ENCODE peak calls at places on chromosomes 16 and 17, in nine cellular contexts. One of them, this sample, is unnamed.

GRCh38 chr16:86961133-86961720 is 356.0 kb downstream of the C16orf95 start:
- DNase-seq in stimulated activated CD4-positive, alpha-beta T cell treated with anti-CD3 and anti-CD28 coated beads, Interleukin-1b, Interleukin-23, amount 100 ng/mL, for 1 hour: no peak
- DNase-seq in CD4-positive, alpha-beta memory T cell: no peak
- DNase-seq in neuronal stem cell: no peak
- DNase-seq in T follicular helper cell: no peak
- DNase-seq in posterior vena cava: no peak
- DNase-seq in activated T-helper 1 cell treated with anti-CD3 and anti-CD28 coated beads, Interleukin-2, amount 50 U/mL, for 16 hours: no peak
- DNase-seq in iPS DF 6.9: no peak
- DNase-seq in heart left ventricle: peak
- DNase-seq in this sample: no peak

GRCh38 chr17:70423562-70423961 is 254.2 kb downstream of the KCNJ2 start:
- DNase-seq in CD4-positive, alpha-beta memory T cell: no peak
- DNase-seq in stimulated activated CD4-positive, alpha-beta T cell treated with anti-CD3 and anti-CD28 coated beads, Interleukin-1b, Interleukin-23, amount 100 ng/mL, for 1 hour: no peak
- DNase-seq in heart left ventricle: no peak
- DNase-seq in posterior vena cava: no peak
- DNase-seq in neuronal stem cell: no peak
- DNase-seq in T follicular helper cell: no peak
- DNase-seq in activated T-helper 1 cell treated with anti-CD3 and anti-CD28 coated beads, Interleukin-2, amount 50 U/mL, for 16 hours: no peak
- DNase-seq in iPS DF 6.9: no peak
- DNase-seq in this sample: no peak

GRCh38 chr16:68356249-68356918 is 45.6 kb downstream of the PRMT7 start:
- DNase-seq in CD4-positive, alpha-beta memory T cell: peak
- DNase-seq in activated T-helper 1 cell treated with anti-CD3 and anti-CD28 coated beads, Interleukin-2, amount 50 U/mL, for 16 hours: peak
- DNase-seq in neuronal stem cell: no peak
- DNase-seq in heart left ventricle: no peak
- DNase-seq in stimulated activated CD4-positive, alpha-beta T cell treated with anti-CD3 and anti-CD28 coated beads, Interleukin-1b, Interleukin-23, amount 100 ng/mL, for 1 hour: no peak
- DNase-seq in iPS DF 6.9: no peak
- DNase-seq in posterior vena cava: no peak
- DNase-seq in T follicular helper cell: peak
- DNase-seq in this sample: no peak

GRCh38 chr17:64345691-64346376 is 44.8 kb downstream of the PECAM1 start:
- DNase-seq in activated T-helper 1 cell treated with anti-CD3 and anti-CD28 coated beads, Interleukin-2, amount 50 U/mL, for 16 hours: no peak
- DNase-seq in T follicular helper cell: no peak
- DNase-seq in CD4-positive, alpha-beta memory T cell: no peak
- DNase-seq in posterior vena cava: no peak
- DNase-seq in stimulated activated CD4-positive, alpha-beta T cell treated with anti-CD3 and anti-CD28 coated beads, Interleukin-1b, Interleukin-23, amount 100 ng/mL, for 1 hour: no peak
- DNase-seq in neuronal stem cell: no peak
- DNase-seq in iPS DF 6.9: no peak
- DNase-seq in heart left ventricle: peak
- DNase-seq in this sample: no peak

GRCh38 chr17:2283302-2283701 is 20.3 kb downstream of the SMG6 start:
- DNase-seq in posterior vena cava: no peak
- DNase-seq in CD4-positive, alpha-beta memory T cell: no peak
- DNase-seq in activated T-helper 1 cell treated with anti-CD3 and anti-CD28 coated beads, Interleukin-2, amount 50 U/mL, for 16 hours: no peak
- DNase-seq in heart left ventricle: no peak
- DNase-seq in iPS DF 6.9: no peak
- DNase-seq in stimulated activated CD4-positive, alpha-beta T cell treated with anti-CD3 and anti-CD28 coated beads, Interleukin-1b, Interleukin-23, amount 100 ng/mL, for 1 hour: no peak
- DNase-seq in T follicular helper cell: no peak
- DNase-seq in neuronal stem cell: no peak
- DNase-seq in this sample: no peak

GRCh38 chr17:77516902-77517301 is 376.1 kb downstream of the SEC14L1 start:
- DNase-seq in neuronal stem cell: no peak
- DNase-seq in CD4-positive, alpha-beta memory T cell: no peak
- DNase-seq in stimulated activated CD4-positive, alpha-beta T cell treated with anti-CD3 and anti-CD28 coated beads, Interleukin-1b, Interleukin-23, amount 100 ng/mL, for 1 hour: no peak
- DNase-seq in activated T-helper 1 cell treated with anti-CD3 and anti-CD28 coated beads, Interleukin-2, amount 50 U/mL, for 16 hours: no peak
- DNase-seq in T follicular helper cell: no peak
- DNase-seq in heart left ventricle: no peak
- DNase-seq in posterior vena cava: peak
- DNase-seq in iPS DF 6.9: no peak
- DNase-seq in this sample: peak

GRCh38 chr17:34151081-34151480 is 104.0 kb upstream of the CCL2 start:
- DNase-seq in T follicular helper cell: no peak
- DNase-seq in stimulated activated CD4-positive, alpha-beta T cell treated with anti-CD3 and anti-CD28 coated beads, Interleukin-1b, Interleukin-23, amount 100 ng/mL, for 1 hour: no peak
- DNase-seq in heart left ventricle: no peak
- DNase-seq in activated T-helper 1 cell treated with anti-CD3 and anti-CD28 coated beads, Interleukin-2, amount 50 U/mL, for 16 hours: no peak
- DNase-seq in neuronal stem cell: no peak
- DNase-seq in posterior vena cava: no peak
- DNase-seq in CD4-positive, alpha-beta memory T cell: no peak
- DNase-seq in iPS DF 6.9: no peak
- DNase-seq in this sample: peak

GRCh38 chr16:10870137-10870776 is 6.7 kb upstream of the CIITA start:
- DNase-seq in activated T-helper 1 cell treated with anti-CD3 and anti-CD28 coated beads, Interleukin-2, amount 50 U/mL, for 16 hours: no peak
- DNase-seq in iPS DF 6.9: no peak
- DNase-seq in neuronal stem cell: no peak
- DNase-seq in stimulated activated CD4-positive, alpha-beta T cell treated with anti-CD3 and anti-CD28 coated beads, Interleukin-1b, Interleukin-23, amount 100 ng/mL, for 1 hour: no peak
- DNase-seq in posterior vena cava: peak
- DNase-seq in T follicular helper cell: no peak
- DNase-seq in heart left ventricle: no peak
- DNase-seq in CD4-positive, alpha-beta memory T cell: no peak
- DNase-seq in this sample: no peak

GRCh38 chr16:72013389-72013788 is 4.8 kb downstream of the DHODH start:
- DNase-seq in CD4-positive, alpha-beta memory T cell: no peak
- DNase-seq in posterior vena cava: no peak
- DNase-seq in stimulated activated CD4-positive, alpha-beta T cell treated with anti-CD3 and anti-CD28 coated beads, Interleukin-1b, Interleukin-23, amount 100 ng/mL, for 1 hour: no peak
- DNase-seq in neuronal stem cell: no peak
- DNase-seq in iPS DF 6.9: no peak
- DNase-seq in T follicular helper cell: no peak
- DNase-seq in activated T-helper 1 cell treated with anti-CD3 and anti-CD28 coated beads, Interleukin-2, amount 50 U/mL, for 16 hours: no peak
- DNase-seq in heart left ventricle: peak
- DNase-seq in this sample: peak

GRCh38 chr17:77449908-77450741 is 309.4 kb downstream of the SEC14L1 start:
- DNase-seq in posterior vena cava: no peak
- DNase-seq in neuronal stem cell: peak
- DNase-seq in CD4-positive, alpha-beta memory T cell: no peak
- DNase-seq in heart left ventricle: peak
- DNase-seq in T follicular helper cell: no peak
- DNase-seq in activated T-helper 1 cell treated with anti-CD3 and anti-CD28 coated beads, Interleukin-2, amount 50 U/mL, for 16 hours: peak
- DNase-seq in iPS DF 6.9: no peak
- DNase-seq in stimulated activated CD4-positive, alpha-beta T cell treated with anti-CD3 and anti-CD28 coated beads, Interleukin-1b, Interleukin-23, amount 100 ng/mL, for 1 hour: peak
- DNase-seq in this sample: no peak

GRCh38 chr16:68993421-68993820 is 112.0 kb upstream of the HAS3 start:
- DNase-seq in CD4-positive, alpha-beta memory T cell: no peak
- DNase-seq in activated T-helper 1 cell treated with anti-CD3 and anti-CD28 coated beads, Interleukin-2, amount 50 U/mL, for 16 hours: no peak
- DNase-seq in iPS DF 6.9: no peak
- DNase-seq in neuronal stem cell: no peak
- DNase-seq in T follicular helper cell: no peak
- DNase-seq in heart left ventricle: no peak
- DNase-seq in posterior vena cava: no peak
- DNase-seq in stimulated activated CD4-positive, alpha-beta T cell treated with anti-CD3 and anti-CD28 coated beads, Interleukin-1b, Interleukin-23, amount 100 ng/mL, for 1 hour: no peak
- DNase-seq in this sample: no peak

GRCh38 chr16:1121601-1122000 is 25.6 kb upstream of the C1QTNF8 start:
- DNase-seq in CD4-positive, alpha-beta memory T cell: no peak
- DNase-seq in posterior vena cava: no peak
- DNase-seq in T follicular helper cell: no peak
- DNase-seq in stimulated activated CD4-positive, alpha-beta T cell treated with anti-CD3 and anti-CD28 coated beads, Interleukin-1b, Interleukin-23, amount 100 ng/mL, for 1 hour: no peak
- DNase-seq in iPS DF 6.9: no peak
- DNase-seq in heart left ventricle: no peak
- DNase-seq in neuronal stem cell: no peak
- DNase-seq in activated T-helper 1 cell treated with anti-CD3 and anti-CD28 coated beads, Interleukin-2, amount 50 U/mL, for 16 hours: no peak
- DNase-seq in this sample: no peak

GRCh38 chr17:73834684-73835343 is 190.6 kb upstream of the SDK2 start:
- DNase-seq in neuronal stem cell: no peak
- DNase-seq in CD4-positive, alpha-beta memory T cell: no peak
- DNase-seq in stimulated activated CD4-positive, alpha-beta T cell treated with anti-CD3 and anti-CD28 coated beads, Interleukin-1b, Interleukin-23, amount 100 ng/mL, for 1 hour: no peak
- DNase-seq in heart left ventricle: no peak
- DNase-seq in iPS DF 6.9: no peak
- DNase-seq in T follicular helper cell: no peak
- DNase-seq in posterior vena cava: no peak
- DNase-seq in activated T-helper 1 cell treated with anti-CD3 and anti-CD28 coated beads, Interleukin-2, amount 50 U/mL, for 16 hours: no peak
- DNase-seq in this sample: no peak

GRCh38 chr17:49471089-49471683 is 23.9 kb upstream of the NGFR start:
- DNase-seq in activated T-helper 1 cell treated with anti-CD3 and anti-CD28 coated beads, Interleukin-2, amount 50 U/mL, for 16 hours: no peak
- DNase-seq in iPS DF 6.9: no peak
- DNase-seq in stimulated activated CD4-positive, alpha-beta T cell treated with anti-CD3 and anti-CD28 coated beads, Interleukin-1b, Interleukin-23, amount 100 ng/mL, for 1 hour: no peak
- DNase-seq in neuronal stem cell: no peak
- DNase-seq in heart left ventricle: peak
- DNase-seq in T follicular helper cell: no peak
- DNase-seq in CD4-positive, alpha-beta memory T cell: no peak
- DNase-seq in posterior vena cava: no peak
- DNase-seq in this sample: no peak

GRCh38 chr17:55089955-55090573 is 121.5 kb downstream of the STXBP4 start:
- DNase-seq in stimulated activated CD4-positive, alpha-beta T cell treated with anti-CD3 and anti-CD28 coated beads, Interleukin-1b, Interleukin-23, amount 100 ng/mL, for 1 hour: no peak
- DNase-seq in iPS DF 6.9: no peak
- DNase-seq in neuronal stem cell: no peak
- DNase-seq in T follicular helper cell: peak
- DNase-seq in activated T-helper 1 cell treated with anti-CD3 and anti-CD28 coated beads, Interleukin-2, amount 50 U/mL, for 16 hours: peak
- DNase-seq in CD4-positive, alpha-beta memory T cell: peak
- DNase-seq in heart left ventricle: no peak
- DNase-seq in posterior vena cava: no peak
- DNase-seq in this sample: peak

GRCh38 chr16:68086336-68086821 is 1.2 kb downstream of the NFATC3 start:
- DNase-seq in heart left ventricle: no peak
- DNase-seq in neuronal stem cell: no peak
- DNase-seq in T follicular helper cell: no peak
- DNase-seq in stimulated activated CD4-positive, alpha-beta T cell treated with anti-CD3 and anti-CD28 coated beads, Interleukin-1b, Interleukin-23, amount 100 ng/mL, for 1 hour: no peak
- DNase-seq in posterior vena cava: no peak
- DNase-seq in activated T-helper 1 cell treated with anti-CD3 and anti-CD28 coated beads, Interleukin-2, amount 50 U/mL, for 16 hours: no peak
- DNase-seq in CD4-positive, alpha-beta memory T cell: no peak
- DNase-seq in iPS DF 6.9: no peak
- DNase-seq in this sample: no peak

GRCh38 chr16:8716592-8716991 is 42.2 kb downstream of the ABAT start:
- DNase-seq in iPS DF 6.9: no peak
- DNase-seq in heart left ventricle: no peak
- DNase-seq in CD4-positive, alpha-beta memory T cell: no peak
- DNase-seq in T follicular helper cell: no peak
- DNase-seq in activated T-helper 1 cell treated with anti-CD3 and anti-CD28 coated beads, Interleukin-2, amount 50 U/mL, for 16 hours: no peak
- DNase-seq in neuronal stem cell: no peak
- DNase-seq in stimulated activated CD4-positive, alpha-beta T cell treated with anti-CD3 and anti-CD28 coated beads, Interleukin-1b, Interleukin-23, amount 100 ng/mL, for 1 hour: no peak
- DNase-seq in posterior vena cava: no peak
- DNase-seq in this sample: no peak